ENCODE peak calls at places on chromosome 2, in ten cellular contexts. E is CD8-positive, alpha-beta T cell; Y is tibial artery; L is mesendoderm; M is kidney; Q is CD4-positive, CD25-positive, alpha-beta regulatory T cell; B is MM.1S; A is Peyer's patch; S is transverse colon; V is lower lobe of right lung. F is an unnamed sample. For H3K4me1, the result is how much of the 10 kb centered on the place peaks cover.

GRCh38 chr2:9006368-9006767 is 2.9 kb upstream of the MBOAT2 start:
- DNase-seq in E (no peak), Y (no peak), L (no peak), M (no peak), Q (no peak), B (no peak), A (no peak), S (no peak), V (no peak), F (no peak)

GRCh38 chr2:80302465-80303005 is 2.0 kb downstream of the LRRTM1 start:
- DNase-seq in E (no peak), Y (no peak), L (peak), M (peak), Q (no peak), B (no peak), A (no peak), S (no peak), V (no peak), F (no peak)

GRCh38 chr2:42602218-42602936 is 33.9 kb downstream of the MTA3 start:
- DNase-seq in E (no peak), Y (no peak), L (no peak), M (no peak), Q (no peak), B (no peak), A (no peak), S (peak), V (no peak), F (no peak)

GRCh38 chr2:226656367-226656766 is 143.3 kb downstream of the IRS1 start:
- DNase-seq in E (no peak), Y (no peak), L (no peak), M (no peak), Q (no peak), B (no peak), A (no peak), S (no peak), V (no peak), F (no peak)

GRCh38 chr2:128436498-128437180 is 118.0 kb upstream of the HS6ST1 start:
- DNase-seq in E (peak), Y (peak), L (no peak), M (no peak), Q (no peak), B (no peak), A (no peak), S (no peak), V (no peak), F (no peak)

GRCh38 chr2:88765154-88765948 is 73.9 kb downstream of the RPIA start:
- DNase-seq in E (peak), Y (no peak), L (peak), M (peak), Q (peak), B (peak), A (peak), S (peak), V (peak), F (peak)

GRCh38 chr2:185274718-185275484 is 463.7 kb upstream of the FSIP2 start:
- DNase-seq in E (no peak), Y (no peak), L (no peak), M (no peak), Q (no peak), B (no peak), A (no peak), S (no peak), V (no peak), F (no peak)

GRCh38 chr2:109268916-109269315 is 139.9 kb downstream of the SH3RF3 start:
- DNase-seq in E (no peak), Y (no peak), L (no peak), M (no peak), Q (no peak), B (no peak), A (no peak), S (no peak), V (no peak), F (no peak)

GRCh38 chr2:118865106-118865505 is 17.7 kb upstream of the EN1 start:
- DNase-seq in E (no peak), Y (no peak), L (peak), M (no peak), Q (no peak), B (peak), A (no peak), S (no peak), V (no peak), F (no peak)

GRCh38 chr2:241842620-241843211 is 16.0 kb downstream of the PDCD1 start:
- DNase-seq in E (peak), Y (peak), L (no peak), M (peak), Q (no peak), B (peak), A (peak), S (peak), V (peak), F (peak)

GRCh38 chr2:202604699-202605098 is 30.1 kb upstream of the FAM117B start:
- DNase-seq in E (no peak), Y (no peak), L (no peak), M (no peak), Q (no peak), B (no peak), A (no peak), S (no peak), V (no peak), F (no peak)

GRCh38 chr2:27431395-27431794 is 3.0 kb downstream of the NRBP1 start:
- DNase-seq in E (no peak), Y (no peak), L (peak), M (no peak), Q (no peak), B (no peak), A (no peak), S (no peak), V (no peak), F (peak)

GRCh38 chr2:16666453-16666801 is 793 bp upstream of the CYRIA start:
- DNase-seq in E (no peak), Y (no peak), L (peak), M (no peak), Q (no peak), B (no peak), A (no peak), S (no peak), V (no peak), F (no peak)

GRCh38 chr2:180873219-180873618 is 107.2 kb upstream of the UBE2E3 start:
- DNase-seq in E (no peak), Y (no peak), L (no peak), M (no peak), Q (no peak), B (no peak), A (no peak), S (no peak), V (no peak), F (no peak)

GRCh38 chr2:39385172-39385571 is 51.9 kb downstream of the MAP4K3 start:
- DNase-seq in E (no peak), Y (no peak), L (no peak), M (no peak), Q (no peak), B (no peak), A (no peak), S (no peak), V (no peak), F (no peak)

GRCh38 chr2:207416936-207417718 is 112.6 kb upstream of the CREB1 start:
- DNase-seq in E (no peak), Y (no peak), L (no peak), M (no peak), Q (no peak), B (no peak), A (no peak), S (no peak), V (no peak), F (no peak)

GRCh38 chr2:36607947-36608346 is 10.0 kb upstream of the FEZ2 start:
- DNase-seq in E (no peak), Y (no peak), L (no peak), M (no peak), Q (no peak), B (no peak), A (no peak), S (no peak), V (no peak), F (no peak)

GRCh38 chr2:241868661-241869081 is 858 bp upstream of the RTP5 start:
- DNase-seq in E (no peak), Y (no peak), L (no peak), M (peak), Q (no peak), B (no peak), A (no peak), S (no peak), V (no peak), F (peak)

GRCh38 chr2:100791294-100791935 is 28.5 kb upstream of the NPAS2 start:
- DNase-seq in E (no peak), Y (no peak), L (no peak), M (no peak), Q (no peak), B (no peak), A (no peak), S (no peak), V (no peak), F (no peak)

GRCh38 chr2:74744731-74745505 is 89.0 kb upstream of the HK2 start:
- DNase-seq in E (no peak), Y (no peak), L (no peak), M (no peak), Q (no peak), B (no peak), A (no peak), S (no peak), V (no peak), F (no peak)

GRCh38 chr2:152036611-152037469 is 62.0 kb downstream of the CACNB4 start:
- DNase-seq in E (peak), Y (peak), L (peak), M (no peak), Q (peak), B (peak), A (peak), S (peak), V (peak), F (peak)

GRCh38 chr2:70954886-70955285 is 19.2 kb downstream of the ATP6V1B1 start:
- DNase-seq in E (no peak), Y (no peak), L (no peak), M (no peak), Q (no peak), B (no peak), A (peak), S (no peak), V (no peak), F (no peak)

GRCh38 chr2:190344275-190344827 is 962 bp downstream of the INPP1 start:
- DNase-seq in E (no peak), Y (peak), L (peak), M (no peak), Q (no peak), B (peak), A (peak), S (peak), V (no peak), F (no peak)

GRCh38 chr2:84832772-84833461 is 48.0 kb downstream of the TRABD2A start:
- DNase-seq in E (no peak), Y (peak), L (peak), M (no peak), Q (peak), B (no peak), A (peak), S (peak), V (peak), F (peak)

GRCh38 chr2:108825736-108826135 is 39.2 kb downstream of the CCDC138 start:
- DNase-seq in E (no peak), Y (no peak), L (no peak), M (no peak), Q (no peak), B (no peak), A (no peak), S (no peak), V (no peak), F (no peak)

GRCh38 chr2:138042311-138042710 is 78.0 kb downstream of the HNMT start:
- DNase-seq in E (no peak), Y (no peak), L (no peak), M (no peak), Q (no peak), B (no peak), A (no peak), S (no peak), V (no peak), F (no peak)

GRCh38 chr2:134158295-134158694 is 95.6 kb upstream of the MGAT5 start:
- DNase-seq in E (no peak), Y (no peak), L (no peak), M (no peak), Q (no peak), B (no peak), A (no peak), S (no peak), V (no peak), F (no peak)

GRCh38 chr2:134163336-134163735 is 90.5 kb upstream of the MGAT5 start:
- DNase-seq in E (no peak), Y (no peak), L (no peak), M (no peak), Q (no peak), B (no peak), A (no peak), S (no peak), V (no peak), F (no peak)

GRCh38 chr2:134164306-134164705 is 89.6 kb upstream of the MGAT5 start:
- DNase-seq in E (no peak), Y (no peak), L (no peak), M (no peak), Q (no peak), B (no peak), A (no peak), S (no peak), V (no peak), F (no peak)

GRCh38 chr2:134155134-134155533 is 98.7 kb upstream of the MGAT5 start:
- DNase-seq in E (no peak), Y (no peak), L (no peak), M (no peak), Q (no peak), B (peak), A (no peak), S (no peak), V (no peak), F (no peak)

GRCh38 chr2:134160793-134161504 is 92.9 kb upstream of the MGAT5 start:
- DNase-seq in E (no peak), Y (no peak), L (peak), M (no peak), Q (no peak), B (no peak), A (no peak), S (no peak), V (peak), F (no peak)
- H3K27ac ChIP-seq in E (no peak), Y (no peak), L (no peak), M (no peak), Q (no peak), B (no peak), A (no peak), S (no peak), V (peak), F (no peak)

GRCh38 chr2:200308001-200308400 is 1.5 kb downstream of the SPATS2L start:
- DNase-seq in E (no peak), Y (no peak), L (no peak), M (no peak), Q (no peak), B (peak), A (no peak), S (no peak), V (no peak), F (no peak)

GRCh38 chr2:200305797-200306718 is at the start of gene SPATS2L:
- DNase-seq in E (peak), Y (peak), L (peak), M (peak), Q (peak), B (peak), A (peak), S (peak), V (peak), F (peak)

GRCh38 chr2:200306719-200306968 is 151 bp downstream of the SPATS2L start:
- DNase-seq in E (no peak), Y (no peak), L (no peak), M (no peak), Q (no peak), B (no peak), A (no peak), S (no peak), V (no peak), F (no peak)

GRCh38 chr2:200308421-200309295 is 2.2 kb downstream of the SPATS2L start:
- DNase-seq in E (no peak), Y (no peak), L (no peak), M (no peak), Q (no peak), B (no peak), A (no peak), S (no peak), V (no peak), F (no peak)

DNA sequence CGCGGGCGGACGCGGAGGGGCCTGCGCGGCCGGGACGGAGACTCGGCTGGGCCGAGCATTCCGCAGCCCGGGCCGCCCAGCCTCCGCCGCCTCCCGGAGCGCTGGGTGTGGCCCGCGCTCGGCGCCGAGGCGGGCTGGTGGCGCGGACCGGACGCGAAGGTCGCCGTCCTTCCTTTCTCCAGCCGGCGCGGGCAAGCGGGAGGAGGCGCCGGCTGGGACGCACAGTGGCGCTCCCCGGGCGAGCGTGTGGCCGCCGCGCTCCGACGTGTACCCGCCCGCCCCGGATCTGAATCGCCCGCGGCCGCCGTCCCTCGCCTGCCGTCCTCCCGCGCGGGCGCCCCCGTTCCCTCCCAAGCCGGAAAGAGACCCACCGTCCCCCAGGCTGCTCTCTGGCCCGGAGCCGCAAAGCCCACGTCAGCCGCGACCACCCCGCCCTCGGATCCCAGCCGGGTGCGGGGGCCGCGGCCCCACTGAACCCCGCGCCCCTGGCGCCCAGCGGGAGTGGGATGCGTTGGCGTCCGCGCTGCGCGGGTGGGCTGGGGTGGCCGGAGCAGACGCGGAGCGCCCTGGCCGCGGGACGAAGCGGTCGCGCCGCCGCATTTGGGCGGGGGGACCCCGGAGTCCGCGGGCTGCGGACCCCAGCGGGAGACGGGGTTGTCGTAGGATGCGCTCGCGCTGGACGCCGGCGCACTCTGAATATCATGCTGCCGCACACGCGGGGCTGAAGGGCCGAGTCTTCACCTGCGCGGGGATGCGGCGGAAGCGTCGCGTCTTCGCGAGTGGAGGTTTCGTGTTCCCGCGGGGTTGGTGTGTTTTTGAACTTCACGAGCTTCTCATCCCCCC is 697 bp downstream of the SPATS2L start:
- DNase-seq in E (peak), Y (peak), L (no peak), M (peak), Q (peak), B (peak), A (peak), S (peak), V (peak), F (peak)
- H3K4me1 ChIP-seq in E (under half), Y (under half), L (under half), M (under half), Q (under half), B (under half), A (under half), S (under half), V (under half), F (under half)

DNA sequence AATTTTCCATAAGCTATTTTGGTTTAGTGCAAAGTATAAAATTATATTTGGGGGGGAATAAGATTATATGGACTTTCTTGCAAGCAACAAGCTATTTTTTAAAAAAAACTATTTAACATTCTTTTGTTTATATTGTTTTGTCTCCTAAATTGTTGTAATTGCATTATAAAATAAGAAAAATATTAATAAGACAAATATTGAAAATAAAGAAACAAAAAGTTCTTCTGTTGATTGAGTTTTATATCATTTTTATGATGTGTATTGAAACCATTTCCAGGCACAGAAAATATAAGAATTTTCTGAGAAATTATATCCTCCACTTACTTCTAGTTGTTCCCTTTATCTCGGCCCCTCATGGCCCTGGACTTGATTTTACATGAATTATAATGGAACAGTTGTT is 3.7 kb downstream of the CCL20 start:
- DNase-seq in E (no peak), Y (no peak), L (no peak), M (no peak), Q (no peak), B (no peak), A (no peak), S (no peak), V (no peak), F (no peak)
- H3K4me3 ChIP-seq in E (no peak), Y (peak), L (no peak), M (no peak), Q (no peak), B (no peak), A (no peak), S (no peak), V (no peak), F (no peak)

GRCh38 chr2:31268344-31268743 is 34.4 kb downstream of the EHD3 start:
- DNase-seq in E (no peak), Y (no peak), L (peak), M (no peak), Q (no peak), B (no peak), A (no peak), S (no peak), V (no peak), F (no peak)

GRCh38 chr2:31271851-31272267 is 37.9 kb downstream of the EHD3 start:
- DNase-seq in E (no peak), Y (no peak), L (peak), M (no peak), Q (no peak), B (no peak), A (no peak), S (no peak), V (no peak), F (no peak)

GRCh38 chr2:31270136-31270535 is 36.2 kb downstream of the EHD3 start:
- DNase-seq in E (no peak), Y (no peak), L (no peak), M (no peak), Q (no peak), B (no peak), A (no peak), S (no peak), V (no peak), F (no peak)

GRCh38 chr2:31269087-31269486 is 35.1 kb downstream of the EHD3 start:
- DNase-seq in E (no peak), Y (no peak), L (no peak), M (no peak), Q (no peak), B (no peak), A (no peak), S (no peak), V (no peak), F (no peak)

GRCh38 chr2:31270871-31271270 is 36.9 kb downstream of the EHD3 start:
- DNase-seq in E (no peak), Y (no peak), L (no peak), M (no peak), Q (no peak), B (no peak), A (no peak), S (no peak), V (no peak), F (no peak)
- H3K27ac ChIP-seq in E (no peak), Y (peak), L (no peak), M (no peak), Q (no peak), B (no peak), A (no peak), S (no peak), V (no peak), F (no peak)

DNA sequence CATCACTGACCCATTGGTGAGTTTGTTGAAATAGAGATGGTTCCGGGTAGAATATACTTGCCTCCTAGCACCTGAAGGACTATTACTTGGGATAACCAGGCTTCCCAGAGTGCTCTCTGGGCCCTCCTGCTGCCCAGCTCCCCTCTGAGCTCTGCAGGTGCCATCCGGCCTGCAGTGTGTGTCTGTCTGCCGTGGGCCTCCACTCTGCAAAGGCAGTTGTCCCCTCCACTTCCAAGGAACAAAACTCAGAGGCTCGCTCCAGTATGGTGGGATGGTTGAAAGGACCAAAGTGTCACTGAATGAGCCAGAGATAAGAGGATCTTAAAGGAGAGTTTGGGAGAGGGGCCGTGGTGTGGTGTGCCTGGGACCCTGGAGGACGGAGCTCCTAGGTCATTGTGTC is 57.3 kb downstream of the SH3BP4 start:
- DNase-seq in E (no peak), Y (no peak), L (no peak), M (peak), Q (no peak), B (no peak), A (no peak), S (no peak), V (no peak), F (no peak)
- H3K4me1 ChIP-seq in E (under half), Y (under half), L (under half), M (under half), Q (under half), B (under half), A (under half), S (under half), V (under half), F (under half)

GRCh38 chr2:200442471-200442870 is 67.4 kb downstream of the KCTD18 start:
- DNase-seq in E (no peak), Y (no peak), L (no peak), M (no peak), Q (no peak), B (no peak), A (no peak), S (no peak), V (no peak), F (no peak)

GRCh38 chr2:200446612-200447011 is 63.3 kb downstream of the KCTD18 start:
- DNase-seq in E (no peak), Y (no peak), L (no peak), M (no peak), Q (no peak), B (no peak), A (no peak), S (no peak), V (no peak), F (no peak)

GRCh38 chr2:200445284-200445683 is 64.6 kb downstream of the KCTD18 start:
- DNase-seq in E (no peak), Y (no peak), L (no peak), M (no peak), Q (no peak), B (no peak), A (no peak), S (no peak), V (no peak), F (no peak)

GRCh38 chr2:200444530-200444929 is 65.3 kb downstream of the KCTD18 start:
- DNase-seq in E (no peak), Y (no peak), L (no peak), M (no peak), Q (no peak), B (no peak), A (no peak), S (no peak), V (no peak), F (no peak)

GRCh38 chr2:200443376-200443775 is 66.5 kb downstream of the KCTD18 start:
- DNase-seq in E (no peak), Y (no peak), L (no peak), M (no peak), Q (no peak), B (no peak), A (no peak), S (no peak), V (no peak), F (no peak)
- H3K4me3 ChIP-seq in E (no peak), Y (no peak), L (no peak), M (no peak), Q (no peak), B (no peak), A (no peak), S (no peak), V (no peak), F (no peak)